ENCODE peak calls at places on chromosomes 11 and 22, in four cellular contexts. B, U, I and R are unnamed samples.

GRCh38 chr11:7034019-7034418 is 13.7 kb downstream of the NLRP14 start:
- DNase-seq in I (no peak), B (no peak), U (no peak), R (no peak)

GRCh38 chr11:64448599-64449380 is 89.8 kb downstream of the RPS6KA4 start:
- DNase-seq in U (peak; percentile 87), I (no peak), B (peak; percentile 34), R (peak; percentile 56)

GRCh38 chr11:82733444-82734119 is at the start of gene FAM181B:
- DNase-seq in B (peak; percentile 39), I (no peak), U (no peak), R (peak; percentile 6)

GRCh38 chr11:69512790-69513189 is 31.3 kb downstream of the LINC01488 start:
- DNase-seq in U (peak; percentile 26), I (no peak), B (no peak), R (no peak)

GRCh38 chr11:119473901-119474681 is 51.1 kb upstream of the THY1 start:
- DNase-seq in I (no peak), B (no peak), U (no peak), R (no peak)

GRCh38 chr22:35921777-35922176 is 106.8 kb downstream of the RBFOX2 start:
- DNase-seq in U (peak; percentile 56), B (peak; percentile 88), I (peak; percentile 13), R (peak; percentile 88)

GRCh38 chr22:29722151-29722550 is 2.3 kb downstream of the CABP7 start:
- DNase-seq in U (no peak), B (no peak), I (no peak), R (no peak)

GRCh38 chr11:46003647-46004046 is 81.2 kb downstream of the LARGE2 start:
- DNase-seq in U (no peak), B (no peak), I (no peak), R (no peak)

GRCh38 chr11:68938816-68939582 is 35.3 kb downstream of the IGHMBP2 start:
- DNase-seq in I (no peak), B (no peak), U (no peak), R (no peak)

GRCh38 chr11:33931032-33931431 is 39.2 kb upstream of the LMO2 start:
- DNase-seq in I (no peak), B (peak; percentile 70), U (no peak), R (no peak)

GRCh38 chr22:29938285-29938693 is 55.3 kb downstream of the MTMR3 start:
- DNase-seq in B (no peak), I (peak; percentile 54), U (no peak), R (no peak)

GRCh38 chr11:17384002-17384511 is 4.4 kb downstream of the KCNJ11 start:
- DNase-seq in I (no peak), B (peak; percentile 60), U (peak; percentile 71), R (peak; percentile 34)

GRCh38 chr11:69136471-69136870 is 19.3 kb upstream of the SMIM38 start:
- DNase-seq in B (no peak), I (no peak), U (peak; percentile 13), R (no peak)

DNA sequence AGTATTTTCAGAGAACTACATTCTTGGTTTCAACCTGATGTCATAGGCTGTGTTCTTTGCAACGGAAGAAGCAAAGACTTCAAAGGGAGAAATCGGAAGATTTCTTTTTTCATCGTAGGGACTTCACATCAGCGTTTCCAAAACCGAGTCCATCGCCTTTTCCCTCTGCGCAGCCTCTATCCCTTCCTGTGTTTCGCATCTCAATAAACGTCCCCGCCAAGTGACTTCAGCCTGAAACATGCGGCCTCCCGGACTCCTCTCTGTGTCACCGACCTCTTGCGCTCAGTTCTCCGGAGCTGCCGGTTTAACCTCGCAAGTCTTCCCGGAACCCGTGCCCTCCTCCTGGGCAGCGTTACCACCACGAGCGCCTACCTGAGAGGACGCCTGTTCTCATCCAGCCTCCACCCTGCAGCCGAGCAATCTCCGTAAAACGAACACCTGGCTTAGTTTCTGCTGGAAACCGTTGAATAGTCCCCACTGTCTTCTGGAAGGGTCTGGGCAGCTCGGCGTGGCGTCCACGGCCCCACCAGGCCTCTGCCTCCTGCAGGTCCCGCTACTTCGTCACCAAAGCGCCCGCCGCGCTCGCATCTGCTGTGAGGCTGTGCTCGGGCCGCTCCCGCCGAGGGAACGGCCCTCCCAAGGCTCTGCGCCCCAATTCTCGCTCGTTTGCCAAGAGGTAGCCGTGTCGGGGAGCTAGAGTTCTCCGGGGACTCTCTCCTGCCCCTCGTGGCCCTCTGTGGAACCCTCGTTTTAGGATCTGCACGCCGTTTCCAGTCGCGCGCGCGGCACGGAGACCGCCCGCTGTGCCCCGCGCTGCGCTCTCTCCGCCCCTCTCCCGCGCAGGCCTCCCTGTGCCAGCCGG is at the start of gene GLB1L3:
- DNase-seq in I (no peak), B (peak; percentile 50), U (no peak), R (no peak)
- TF ChIP-seq CTCF in I (peak; percentile 41), B (peak; percentile 76), U (no peak), R (peak; percentile 58)

DNA sequence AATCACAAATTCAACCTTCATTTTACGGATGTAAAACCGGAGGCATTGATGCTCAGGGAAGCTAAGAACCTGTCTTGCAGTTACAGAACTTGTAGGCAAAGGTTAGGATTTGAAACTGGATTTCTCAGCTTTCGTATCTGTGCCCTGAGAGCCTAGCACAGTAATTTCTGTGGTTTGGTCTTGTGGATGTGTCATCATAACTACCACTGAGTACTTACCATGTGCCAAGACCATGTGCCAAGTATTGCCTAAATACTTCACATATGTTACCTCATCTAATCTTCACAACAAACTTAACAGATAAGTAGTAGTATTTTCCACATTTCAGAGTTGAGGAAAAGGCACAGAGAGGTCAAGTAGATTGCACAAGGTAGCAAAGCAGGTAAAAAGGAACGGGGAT is 140.7 kb downstream of the NXPE2 start:
- DNase-seq in U (no peak), I (no peak), B (peak; percentile 0), R (no peak)
- H3K4me3 ChIP-seq in U (no peak overlapping the region), I (no peak overlapping the region), B (no peak overlapping the region), R (no peak overlapping the region)

GRCh38 chr11:128906185-128907065 is 15.3 kb downstream of the KCNJ5 start:
- DNase-seq in B (no peak), U (no peak), I (no peak), R (no peak)
- H3K36me3 ChIP-seq in B (peaks cover 5% of the 10 kb centered on the region), U (no peaks in the 10 kb centered on the region), I (no peaks in the 10 kb centered on the region), R (no peaks in the 10 kb centered on the region)

DNA sequence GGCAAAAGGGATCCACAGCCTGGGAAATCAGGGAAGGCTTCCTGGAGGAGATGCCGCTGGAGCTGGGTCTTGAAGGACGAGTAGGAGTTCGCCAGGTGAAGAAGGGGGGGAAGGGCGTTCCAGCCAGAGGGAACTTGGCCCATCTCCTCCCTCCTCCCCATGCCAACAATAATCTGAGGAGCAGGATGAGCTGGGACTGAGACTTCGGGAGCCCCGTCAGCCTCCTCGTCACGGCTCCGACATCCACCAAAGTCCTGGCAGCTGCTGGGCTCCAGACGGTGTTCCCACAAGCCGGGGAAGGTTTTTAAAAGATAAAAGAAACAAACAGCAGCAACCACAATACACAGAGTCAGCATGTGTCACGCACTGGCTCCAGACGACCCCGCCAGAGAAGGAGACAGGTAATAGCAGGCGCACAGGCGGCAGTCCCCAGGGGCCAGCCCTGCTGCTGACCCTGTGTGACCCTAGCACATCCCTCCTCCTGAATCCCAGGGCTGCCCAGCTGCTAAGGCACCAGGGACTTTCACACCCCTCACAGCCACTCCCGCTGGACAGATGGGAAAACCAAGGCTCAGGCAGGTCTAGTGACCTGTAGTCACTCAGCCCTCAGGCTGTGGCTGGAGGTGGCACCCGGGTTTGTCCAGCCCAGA is 37.3 kb downstream of the NUP50 start:
- DNase-seq in U (no peak), I (no peak), B (peak; percentile 50), R (peak; percentile 93)
- TF ChIP-seq CTCF in U (no peak), I (no peak), B (no peak), R (no peak)

GRCh38 chr22:46673205-46673604 is 53.0 kb downstream of the GRAMD4 start:
- DNase-seq in B (no peak), U (no peak), I (no peak), R (no peak)

GRCh38 chr22:46674367-46674781 is 54.2 kb downstream of the GRAMD4 start:
- DNase-seq in U (peak; percentile 55), I (no peak), B (no peak), R (no peak)

GRCh38 chr22:46674906-46675305 is 54.7 kb downstream of the GRAMD4 start:
- DNase-seq in U (no peak), B (no peak), I (no peak), R (no peak)

GRCh38 chr22:46672731-46673130 is 52.5 kb downstream of the GRAMD4 start:
- DNase-seq in B (no peak), U (no peak), I (no peak), R (no peak)

DNA sequence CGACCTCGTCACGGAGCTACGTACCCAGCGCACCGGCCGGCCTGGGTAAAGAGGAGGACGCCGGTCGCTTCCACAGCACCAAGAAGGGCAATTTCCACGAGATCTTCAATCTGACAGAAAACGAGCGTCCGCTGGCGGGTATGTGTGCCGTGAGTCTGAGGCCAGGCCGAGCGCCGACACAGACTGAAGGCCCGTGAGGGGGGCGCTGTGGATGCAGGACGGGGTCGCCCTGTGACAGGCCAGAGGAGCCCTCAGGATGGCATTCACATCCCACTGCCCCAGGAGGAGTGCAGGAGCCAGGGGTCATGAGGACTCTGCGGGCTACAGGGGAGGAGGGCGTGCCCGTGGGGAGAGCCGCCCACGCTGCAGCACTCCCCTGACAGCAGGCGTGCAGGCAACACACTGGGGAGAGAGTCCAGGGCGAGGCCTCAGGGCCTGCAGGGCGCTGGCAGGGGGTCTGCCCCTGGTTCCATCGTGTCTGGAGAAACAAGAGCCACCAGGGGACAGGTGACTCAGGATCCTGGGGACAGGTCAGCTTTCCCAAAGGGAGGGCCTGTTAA is 53.6 kb downstream of the GRAMD4 start:
- DNase-seq in U (no peak), I (no peak), B (no peak), R (no peak)
- H3K4me3 ChIP-seq in U (no peak overlapping the region), I (no peak overlapping the region), B (no peak overlapping the region), R (no peak overlapping the region)